ENCODE peak calls at places on chromosome 1, in four cellular contexts. K is HepG2, N is GM12878, E is K562. G is an unnamed sample.

GRCh38 chr1:40925834-40926403 is 53.6 kb upstream of the CTPS1 start:
- DNase-seq in E (no peak), K (no peak), N (no peak), G (no peak)

GRCh38 chr1:98988906-98989603 is 15.6 kb downstream of the PLPPR5 start:
- DNase-seq in K (no peak), N (peak; percentile 2), E (no peak), G (no peak)

GRCh38 chr1:21468597-21468996 is 28.7 kb downstream of the NBPF3 start:
- DNase-seq in N (no peak), K (no peak), E (peak; percentile 46), G (no peak)

GRCh38 chr1:154736840-154737239 is 128.9 kb upstream of the ADAR start:
- DNase-seq in K (no peak), E (peak; percentile 36), N (no peak), G (no peak)

GRCh38 chr1:100516854-100517253 is 21.1 kb upstream of the GPR88 start:
- DNase-seq in E (no peak), K (no peak), N (no peak), G (no peak)

GRCh38 chr1:153652795-153653507 is 5.6 kb upstream of the SNAPIN start:
- DNase-seq in K (no peak), E (no peak), N (no peak), G (no peak)

GRCh38 chr1:162381383-162381782 is at the start of gene C1orf226:
- DNase-seq in K (no peak), E (peak; percentile 16), N (no peak), G (no peak)

GRCh38 chr1:59718064-59718988 is 96.4 kb upstream of the HOOK1 start:
- DNase-seq in K (peak; percentile 28), N (no peak), E (peak; percentile 16), G (peak; percentile 49)

GRCh38 chr1:23456226-23456625 is 27.8 kb downstream of the ASAP3 start:
- DNase-seq in E (no peak), K (no peak), N (no peak), G (no peak)

GRCh38 chr1:31904339-31905092 is 33.7 kb downstream of the PTP4A2 start:
- DNase-seq in K (peak; percentile 14), E (no peak), N (no peak), G (no peak)

GRCh38 chr1:237789619-237790018 is 101.1 kb downstream of the ZP4 start:
- DNase-seq in K (no peak), E (no peak), N (no peak), G (no peak)

GRCh38 chr1:12014141-12014981 is 4.9 kb upstream of the MIIP start:
- DNase-seq in K (no peak), N (no peak), E (peak; percentile 64), G (no peak)

GRCh38 chr1:167136191-167136614 is 42.3 kb downstream of the STYXL2 start:
- DNase-seq in E (no peak), N (no peak), K (no peak), G (no peak)

GRCh38 chr1:16226495-16227179 is 10.3 kb downstream of the CPLANE2 start:
- DNase-seq in K (no peak), E (no peak), N (no peak), G (no peak)

GRCh38 chr1:192159034-192159433 is 772 bp downstream of the RGS18 start:
- DNase-seq in E (no peak), K (no peak), N (no peak), G (no peak)

GRCh38 chr1:57190898-57191297 is 225.1 kb upstream of the C8B start:
- DNase-seq in K (no peak), N (no peak), E (no peak), G (no peak)

GRCh38 chr1:55378582-55378981 is 163.4 kb upstream of the USP24 start:
- DNase-seq in K (peak; percentile 24), N (no peak), E (peak; percentile 52), G (peak; percentile 74)

GRCh38 chr1:93566227-93566626 is 115.4 kb downstream of the BCAR3 start:
- DNase-seq in K (no peak), E (no peak), N (no peak), G (no peak)

GRCh38 chr1:93714350-93714749 is 32.7 kb upstream of the BCAR3 start:
- DNase-seq in N (no peak), K (no peak), E (no peak), G (no peak)

GRCh38 chr1:147624011-147624410 is 46.3 kb downstream of the ACP6 start:
- DNase-seq in N (no peak), E (no peak), K (no peak), G (no peak)

GRCh38 chr1:43435146-43436145 is 18.3 kb downstream of the HYI start:
- DNase-seq in K (no peak), E (peak; percentile 29), N (no peak), G (no peak)
- TF ChIP-seq FOXK2 in K (no peak), E (no peak), N (no peak), G (no peak)

GRCh38 chr1:65002156-65002507 is 35.8 kb upstream of the JAK1 start:
- DNase-seq in K (no peak), E (no peak), N (no peak), G (no peak)
- TF ChIP-seq FOXK2 in K (no peak), E (no peak), N (no peak), G (no peak)

GRCh38 chr1:17966341-17966740 is 141.3 kb upstream of the IGSF21 start:
- DNase-seq in E (no peak), N (no peak), K (no peak), G (no peak)
- TF ChIP-seq FOXK2 in E (no peak), N (no peak), K (no peak), G (no peak)

DNA sequence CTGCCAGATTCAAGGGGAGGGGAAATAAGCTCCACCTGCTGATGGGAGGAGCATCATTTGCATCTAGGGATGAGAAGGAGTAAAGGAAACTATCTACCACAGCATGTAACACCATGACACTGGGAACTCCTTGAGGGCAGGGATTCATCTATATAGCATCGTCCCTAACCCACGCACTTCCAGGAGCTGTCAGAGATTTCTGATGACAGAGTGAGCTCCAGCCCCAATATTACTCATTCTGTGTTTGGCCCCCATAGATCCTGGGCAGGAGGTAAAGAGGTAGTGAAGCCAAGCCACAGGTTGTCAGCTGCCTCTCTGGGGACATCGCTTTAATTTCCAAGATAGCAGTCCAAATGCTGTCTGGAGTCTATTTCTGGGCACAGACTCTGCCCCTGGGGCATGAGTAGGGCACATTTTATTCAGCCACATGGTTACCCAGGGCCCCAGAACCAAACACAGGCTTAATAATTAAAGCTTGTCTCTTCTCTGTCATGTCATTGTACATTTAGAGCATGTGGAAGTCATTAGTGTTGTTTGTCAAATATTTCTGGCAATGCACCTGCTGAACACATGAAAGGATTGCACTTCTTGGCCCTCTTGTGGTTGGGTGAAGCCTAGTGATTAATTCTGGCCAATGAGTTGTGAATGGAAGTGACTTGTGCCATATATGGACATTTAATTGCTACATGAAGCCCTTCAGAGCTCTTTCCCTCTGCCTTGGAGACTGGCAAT is 105.9 kb upstream of the POU3F1 start:
- DNase-seq in E (no peak), K (peak; percentile 27), N (peak; percentile 51), G (peak; percentile 20)
- TF ChIP-seq FOXK2 in E (no peak), K (no peak), N (no peak), G (no peak)